ENCODE peak calls at places on chromosomes 16 and 17, in nine cellular contexts. B is HAP-1; K is AG09309; L is activated T-cell treated with anti-CD3 and anti-CD28 coated beads for 48 hours; G is tibial artery; O is SK-N-DZ; R is HS-27A; F is left lung; V is naive thymus-derived CD8-positive, alpha-beta T cell. Y is an unnamed sample.

GRCh38 chr17:17693253-17693954 is 12.1 kb downstream of the RAI1 start:
- DNase-seq in O (peak), L (no peak), F (peak), R (no peak), V (no peak), K (no peak), B (peak), G (peak), Y (no peak)

GRCh38 chr16:68115851-68116250 is 30.7 kb downstream of the NFATC3 start:
- DNase-seq in K (no peak), F (no peak), G (no peak), O (no peak), L (no peak), B (no peak), R (no peak), V (no peak), Y (no peak)

GRCh38 chr17:15377200-15377599 is 35.8 kb upstream of the TEKT3 start:
- DNase-seq in K (peak), B (no peak), V (no peak), O (no peak), F (no peak), R (peak), L (no peak), G (no peak), Y (no peak)

GRCh38 chr16:20952144-20952797 is 51.7 kb downstream of the LYRM1 start:
- DNase-seq in B (no peak), F (no peak), R (no peak), O (no peak), V (no peak), K (no peak), G (no peak), L (no peak), Y (no peak)

GRCh38 chr17:56289321-56289720 is 136.0 kb downstream of the ANKFN1 start:
- DNase-seq in K (no peak), G (no peak), O (no peak), V (no peak), F (no peak), R (no peak), L (no peak), B (no peak), Y (no peak)

GRCh38 chr17:55774834-55775233 is 24.0 kb downstream of the PCTP start:
- DNase-seq in B (peak), K (no peak), G (no peak), O (no peak), F (peak), L (no peak), R (no peak), V (no peak), Y (no peak)

GRCh38 chr16:67207857-67208524 is 9.1 kb downstream of the ELMO3 start:
- DNase-seq in O (no peak), V (no peak), K (no peak), G (no peak), L (no peak), R (no peak), B (no peak), F (peak), Y (no peak)

GRCh38 chr16:88194397-88195020 is 188.2 kb upstream of the ZNF469 start:
- DNase-seq in F (no peak), L (no peak), G (no peak), O (peak), R (no peak), V (no peak), K (no peak), B (no peak), Y (no peak)

GRCh38 chr16:78224342-78224741 is 124.9 kb downstream of the WWOX start:
- DNase-seq in L (no peak), K (no peak), B (no peak), F (no peak), O (no peak), R (no peak), V (no peak), G (no peak), Y (no peak)

GRCh38 chr17:50689251-50689650 is 18.5 kb downstream of the ANKRD40 start:
- DNase-seq in F (no peak), V (no peak), O (peak), L (no peak), R (no peak), K (no peak), G (peak), B (no peak), Y (no peak)

GRCh38 chr16:79605999-79606398 is 5.5 kb upstream of the MAF start:
- DNase-seq in L (no peak), V (no peak), B (no peak), K (no peak), O (no peak), R (no peak), G (no peak), F (no peak), Y (no peak)

GRCh38 chr17:34781571-34782108 is 179.6 kb downstream of the CCT6B start:
- DNase-seq in L (no peak), R (no peak), B (no peak), F (no peak), O (peak), V (no peak), K (no peak), G (no peak), Y (no peak)

GRCh38 chr17:76266244-76266938 is 1.2 kb downstream of the UBALD2 start:
- DNase-seq in K (no peak), O (no peak), V (no peak), B (no peak), F (no peak), L (no peak), G (no peak), R (no peak), Y (no peak)

GRCh38 chr16:65842067-65842466 is 524.4 kb upstream of the CDH5 start:
- DNase-seq in V (no peak), G (no peak), R (no peak), F (no peak), L (no peak), K (no peak), B (no peak), O (no peak), Y (no peak)

GRCh38 chr17:18859256-18859655 is 1.3 kb downstream of the PRPSAP2 start:
- DNase-seq in G (no peak), K (peak), F (no peak), L (no peak), R (no peak), B (no peak), O (no peak), V (no peak), Y (no peak)

GRCh38 chr16:23857256-23857891 is 21.6 kb downstream of the PRKCB start:
- DNase-seq in K (no peak), L (no peak), B (no peak), V (no peak), R (no peak), F (no peak), G (no peak), O (no peak), Y (no peak)

GRCh38 chr17:33936764-33937163 is 318.3 kb upstream of the CCL2 start:
- DNase-seq in O (no peak), V (no peak), B (no peak), R (no peak), L (no peak), F (no peak), G (no peak), K (no peak), Y (no peak)

GRCh38 chr16:85216522-85217375 is 104.5 kb upstream of the CIBAR2 start:
- DNase-seq in V (no peak), O (no peak), L (no peak), G (no peak), R (no peak), B (no peak), K (no peak), F (no peak), Y (no peak)

GRCh38 chr16:70706948-70707465 is 21.2 kb upstream of the MTSS2 start:
- DNase-seq in B (no peak), F (no peak), L (no peak), R (peak), O (no peak), G (peak), K (peak), V (no peak), Y (no peak)

GRCh38 chr16:84356591-84357116 is 11.7 kb upstream of the ATP2C2 start:
- DNase-seq in L (no peak), R (no peak), V (no peak), G (no peak), F (no peak), K (no peak), B (no peak), O (no peak), Y (no peak)

Y was measured in CD4-positive, CD25-positive, alpha-beta regulatory T cell.